ENCODE peak calls at places on chromosomes 7 and 10, in nine cellular contexts. Z, L, A, K, X, U, S, C and R are unnamed samples.

GRCh38 chr7:92955081-92955480 is 118.7 kb upstream of the CDK6 start:
- DNase-seq in Z (no peak), L (no peak), A (no peak), K (no peak), X (no peak), U (no peak), S (no peak), C (no peak), R (no peak)

GRCh38 chr10:103814626-103815370 is 40.6 kb downstream of the SH3PXD2A start:
- DNase-seq in Z (peak; percentile 24), L (no peak), A (no peak), K (no peak), X (no peak), U (no peak), S (no peak), C (no peak), R (no peak)

GRCh38 chr7:105776068-105776790 is 100.2 kb downstream of the ATXN7L1 start:
- DNase-seq in Z (peak; percentile 77), L (no peak), A (peak; percentile 91), K (no peak), X (peak; percentile 100), U (peak; percentile 77), S (no peak), C (peak; percentile 51), R (peak; percentile 98)

GRCh38 chr10:126302831-126303230 is 85.4 kb downstream of the ADAM12 start:
- DNase-seq in Z (no peak), L (peak; percentile 2), A (no peak), K (no peak), X (peak; percentile 9), U (no peak), S (no peak), C (peak; percentile 32), R (peak; percentile 28)

GRCh38 chr7:44157116-44158059 is 16.3 kb upstream of the MYL7 start:
- DNase-seq in Z (peak; percentile 55), L (no peak), A (no peak), K (no peak), X (no peak), U (no peak), S (no peak), C (peak; percentile 21), R (no peak)

GRCh38 chr10:62266147-62266546 is 2.5 kb downstream of the RTKN2 start:
- DNase-seq in Z (no peak), L (no peak), A (no peak), K (no peak), X (no peak), U (no peak), S (no peak), C (no peak), R (no peak)

GRCh38 chr10:43202657-43203490 is 64.0 kb downstream of the RASGEF1A start:
- DNase-seq in Z (peak; percentile 83), L (no peak), A (no peak), K (peak; percentile 91), X (peak; percentile 41), U (peak; percentile 19), S (no peak), C (peak; percentile 74), R (peak; percentile 39)

GRCh38 chr7:2978403-2978802 is 65.3 kb downstream of the CARD11 start:
- DNase-seq in Z (no peak), L (no peak), A (no peak), K (peak; percentile 94), X (no peak), U (no peak), S (no peak), C (no peak), R (peak; percentile 15)

GRCh38 chr10:7529638-7530037 is 118.8 kb upstream of the SFMBT2 start:
- DNase-seq in Z (no peak), L (peak; percentile 49), A (no peak), K (no peak), X (peak; percentile 31), U (no peak), S (no peak), C (peak; percentile 32), R (peak; percentile 48)

GRCh38 chr7:93165447-93165846 is 17.3 kb upstream of the SAMD9L start:
- DNase-seq in Z (no peak), L (no peak), A (no peak), K (no peak), X (no peak), U (no peak), S (no peak), C (no peak), R (no peak)

GRCh38 chr10:60572511-60573194 is 183.0 kb upstream of the ANK3 start:
- DNase-seq in Z (no peak), L (peak; percentile 82), A (peak; percentile 12), K (no peak), X (peak; percentile 63), U (no peak), S (no peak), C (peak; percentile 62), R (peak; percentile 85)

GRCh38 chr10:122374859-122375721 is 582 bp downstream of the PLEKHA1 start:
- DNase-seq in Z (peak; percentile 88), L (peak; percentile 60), A (no peak), K (peak; percentile 92), X (peak; percentile 77), U (peak; percentile 50), S (no peak), C (peak; percentile 77), R (peak; percentile 55)

GRCh38 chr7:18393465-18394118 is 102.0 kb upstream of the HDAC9 start:
- DNase-seq in Z (no peak), L (no peak), A (no peak), K (no peak), X (no peak), U (no peak), S (no peak), C (no peak), R (no peak)

GRCh38 chr7:26286157-26286556 is 5.5 kb upstream of the SNX10 start:
- DNase-seq in Z (no peak), L (no peak), A (no peak), K (no peak), X (no peak), U (no peak), S (no peak), C (no peak), R (no peak)

GRCh38 chr7:91541641-91542040 is 277.4 kb downstream of the FZD1 start:
- DNase-seq in Z (no peak), L (no peak), A (no peak), K (no peak), X (no peak), U (no peak), S (no peak), C (no peak), R (no peak)

GRCh38 chr10:79266092-79266491 is 81.2 kb upstream of the PPIF start:
- DNase-seq in Z (peak; percentile 88), L (peak; percentile 83), A (no peak), K (no peak), X (peak; percentile 85), U (no peak), S (no peak), C (no peak), R (no peak)

GRCh38 chr10:113450906-113451305 is 101.9 kb upstream of the HABP2 start:
- DNase-seq in Z (no peak), L (no peak), A (no peak), K (no peak), X (no peak), U (no peak), S (no peak), C (no peak), R (no peak)

GRCh38 chr7:18459439-18459838 is 36.1 kb upstream of the HDAC9 start:
- DNase-seq in Z (no peak), L (peak; percentile 81), A (no peak), K (no peak), X (no peak), U (no peak), S (no peak), C (no peak), R (no peak)

DNA sequence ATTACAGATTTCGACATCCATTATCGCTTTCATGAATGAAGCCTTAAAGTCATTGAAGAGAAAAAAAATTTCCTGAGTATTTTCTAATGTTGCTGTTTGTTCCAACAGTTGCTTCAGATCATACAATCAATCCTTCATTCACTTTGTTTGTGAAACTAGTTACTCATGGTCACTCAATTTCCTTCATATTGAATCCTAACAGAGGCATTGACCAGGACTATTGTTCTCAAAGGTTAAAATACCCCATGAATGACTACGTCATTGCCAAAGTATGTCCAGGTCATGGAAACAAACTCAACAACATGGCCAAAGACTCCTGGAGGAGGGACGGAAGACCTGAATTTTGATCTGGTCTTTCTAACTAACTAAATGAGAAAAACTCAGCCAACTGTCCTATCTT is 54.0 kb upstream of the ABCB5 start:
- DNase-seq in Z (no peak), L (no peak), A (no peak), K (no peak), X (no peak), U (no peak), S (no peak), C (no peak), R (no peak)
- H3K27ac ChIP-seq in Z (no peak overlapping the region), L (no peak overlapping the region), A (no peak overlapping the region), K (no peak overlapping the region), X (no peak overlapping the region), U (no peak overlapping the region), S (no peak overlapping the region), C (no peak overlapping the region), R (no peak overlapping the region)

DNA sequence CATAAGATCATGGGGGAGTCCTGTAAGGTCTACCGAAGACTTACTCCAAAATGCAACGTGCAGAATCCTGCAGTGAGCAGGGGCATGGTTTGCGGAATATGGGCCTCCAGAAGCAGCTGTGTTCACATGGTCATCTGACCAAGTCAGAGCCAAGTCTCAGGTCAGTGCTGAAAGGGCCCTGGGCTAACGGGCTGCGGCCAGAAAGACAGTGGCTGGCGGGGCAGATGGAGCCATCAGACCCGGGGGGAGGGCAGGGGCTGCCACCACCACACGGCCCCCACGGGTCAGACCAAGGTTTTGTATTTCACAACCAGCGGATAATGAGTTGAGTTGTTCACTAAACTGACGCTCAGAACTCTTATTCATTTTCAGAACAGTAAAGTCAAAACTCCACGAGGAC is 522.3 kb downstream of the PTPRN2 start:
- DNase-seq in Z (peak; percentile 23), L (no peak), A (no peak), K (peak; percentile 64), X (no peak), U (no peak), S (no peak), C (no peak), R (no peak)
- H3K9me3 ChIP-seq in Z (no peaks in the 10 kb centered on the region), L (peaks cover 25% of the 10 kb centered on the region), A (no peaks in the 10 kb centered on the region), K (peaks cover 4% of the 10 kb centered on the region), X (no peaks in the 10 kb centered on the region), U (no peaks in the 10 kb centered on the region), S (no peaks in the 10 kb centered on the region), C (no peaks in the 10 kb centered on the region), R (no peaks in the 10 kb centered on the region)

DNA sequence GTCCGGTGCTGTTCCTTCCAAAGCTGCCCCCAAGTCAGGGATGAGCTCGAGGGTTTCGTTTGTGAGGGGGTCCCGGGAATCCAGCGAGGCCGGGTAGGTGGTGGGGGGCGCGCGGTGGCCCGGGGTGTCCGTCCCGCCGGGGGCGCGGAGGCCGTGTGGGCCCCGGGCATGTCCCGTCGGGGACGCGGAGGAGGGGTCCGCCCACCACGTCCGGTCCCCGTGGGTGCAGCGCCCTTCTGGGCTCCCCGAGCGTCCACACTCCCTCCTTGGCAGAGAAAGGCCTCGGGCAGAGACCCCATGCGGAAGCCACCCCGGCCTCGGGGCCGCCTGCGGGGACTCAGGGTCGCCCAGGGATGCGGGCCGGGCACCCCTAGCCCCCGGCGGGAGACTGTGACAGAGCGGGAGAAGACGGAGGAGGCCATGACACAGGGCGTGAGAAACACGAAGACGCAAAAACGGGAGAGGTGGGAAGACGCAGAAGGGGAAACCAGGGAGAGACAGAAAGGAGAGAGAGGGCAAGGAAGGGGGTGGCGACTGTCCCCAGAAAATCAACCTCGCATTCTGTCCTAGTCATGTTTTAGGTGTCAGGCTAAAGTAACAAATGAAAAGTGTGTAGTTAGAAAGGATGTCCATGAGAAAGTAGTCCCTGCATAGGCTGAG is 668 bp upstream of the ZNF425 start:
- DNase-seq in Z (peak; percentile 86), L (peak; percentile 66), A (no peak), K (peak; percentile 94), X (peak; percentile 59), U (peak; percentile 41), S (no peak), C (peak; percentile 30), R (no peak)
- H3K27ac ChIP-seq in Z (peak overlapping the region; percentile 70), L (peak overlapping the region; percentile 93), A (peak overlapping the region; percentile 86), K (peak overlapping the region; percentile 92), X (peak overlapping the region; percentile 87), U (peak overlapping the region; percentile 98), S (peak overlapping the region; percentile 91), C (peak overlapping the region; percentile 40), R (peak overlapping the region; percentile 96)

GRCh38 chr10:82496114-82496513 is 621.1 kb downstream of the NRG3 start:
- DNase-seq in Z (no peak), L (no peak), A (no peak), K (no peak), X (no peak), U (no peak), S (no peak), C (no peak), R (no peak)
- H3K9me3 ChIP-seq in Z (no peaks in the 10 kb centered on the region), L (peaks cover 20% of the 10 kb centered on the region), A (no peaks in the 10 kb centered on the region), K (no peaks in the 10 kb centered on the region), X (no peaks in the 10 kb centered on the region), U (no peaks in the 10 kb centered on the region), S (no peaks in the 10 kb centered on the region), C (no peaks in the 10 kb centered on the region), R (no peaks in the 10 kb centered on the region)